ENCODE peak calls at places on chromosome 20, in nine cellular contexts. W is H7, X is foreskin keratinocyte, U is left lung, H is astrocyte of the cerebellum, N is cardiac muscle cell, K is MCF 10A, B is NCI-H1417, V is upper lobe of right lung. I is an unnamed sample.

GRCh38 chr20:24960302-24960801 is 11.3 kb downstream of the CST7 start:
- DNase-seq in N (no peak), V (no peak), H (no peak), B (no peak), K (no peak), U (no peak), X (no peak), W (no peak), I (no peak)

GRCh38 chr20:1901704-1902103 is 6.5 kb downstream of the SIRPA start:
- DNase-seq in X (no peak), V (no peak), K (no peak), B (no peak), U (no peak), H (no peak), W (no peak), N (no peak), I (no peak)

GRCh38 chr20:39661833-39662232 is 699.7 kb downstream of the DHX35 start:
- DNase-seq in K (peak; percentile 58), U (no peak), H (no peak), B (no peak), N (no peak), V (no peak), W (no peak), X (no peak), I (no peak)

GRCh38 chr20:23585449-23585807 is 17.1 kb upstream of the CST9L start:
- DNase-seq in V (no peak), X (no peak), H (no peak), K (no peak), U (no peak), B (no peak), W (no peak), N (no peak), I (peak; percentile 78)

GRCh38 chr20:43895235-43895634 is 19.4 kb upstream of the TOX2 start:
- DNase-seq in U (no peak), H (no peak), X (no peak), B (no peak), K (no peak), W (no peak), V (no peak), N (no peak), I (no peak)

GRCh38 chr20:47263502-47264084 is 92.9 kb downstream of the ZMYND8 start:
- DNase-seq in U (no peak), H (no peak), V (no peak), W (no peak), K (no peak), N (no peak), B (peak; percentile 11), X (no peak), I (no peak)

GRCh38 chr20:58268936-58269619 is 40.4 kb upstream of the RAB22A start:
- DNase-seq in B (no peak), X (no peak), K (no peak), V (no peak), H (no peak), U (no peak), W (no peak), N (no peak), I (no peak)

GRCh38 chr20:46063652-46064054 is 26.1 kb downstream of the NCOA5 start:
- DNase-seq in B (no peak), W (no peak), X (no peak), V (no peak), H (no peak), K (no peak), N (no peak), U (no peak), I (peak; percentile 24)

GRCh38 chr20:59124326-59125029 is 39.1 kb upstream of the ZNF831 start:
- DNase-seq in V (no peak), N (no peak), K (no peak), B (no peak), X (no peak), U (no peak), W (no peak), H (no peak), I (no peak)

GRCh38 chr20:45407067-45407745 is 883 bp upstream of the DBNDD2 start:
- DNase-seq in X (no peak), V (peak; percentile 78), N (peak; percentile 82), W (peak; percentile 75), B (peak; percentile 78), K (no peak), U (peak; percentile 85), H (no peak), I (no peak)

GRCh38 chr20:40568200-40568599 is 120.8 kb downstream of the MAFB start:
- DNase-seq in B (no peak), K (peak; percentile 68), W (no peak), X (no peak), H (no peak), V (no peak), N (no peak), U (no peak), I (no peak)

GRCh38 chr20:25040438-25040831 is 17.5 kb downstream of the ACSS1 start:
- DNase-seq in U (peak; percentile 62), K (peak; percentile 33), W (no peak), N (no peak), B (no peak), H (peak; percentile 75), V (peak; percentile 78), X (no peak), I (no peak)

GRCh38 chr20:50007369-50007768 is 24.6 kb downstream of the SNAI1 start:
- DNase-seq in H (no peak), W (no peak), X (no peak), V (no peak), U (no peak), N (no peak), B (no peak), K (no peak), I (no peak)

GRCh38 chr20:4216142-4216735 is 200.9 kb upstream of the RNF24 start:
- DNase-seq in H (peak; percentile 35), W (no peak), N (no peak), B (no peak), V (no peak), X (no peak), K (no peak), U (no peak), I (no peak)

GRCh38 chr20:21801193-21801592 is 95.7 kb downstream of the PAX1 start:
- DNase-seq in N (no peak), H (no peak), W (no peak), B (no peak), X (no peak), U (no peak), K (no peak), V (no peak), I (peak; percentile 50)

GRCh38 chr20:36818185-36818584 is 44.6 kb upstream of the DSN1 start:
- DNase-seq in U (no peak), H (no peak), V (no peak), X (no peak), W (no peak), K (no peak), N (no peak), B (no peak), I (no peak)

GRCh38 chr20:63568170-63568981 is 5.7 kb downstream of the HELZ2 start:
- DNase-seq in W (no peak), V (no peak), H (no peak), B (no peak), N (no peak), X (no peak), U (peak; percentile 85), K (no peak), I (no peak)

GRCh38 chr20:52610749-52611148 is 361.4 kb upstream of the TSHZ2 start:
- DNase-seq in N (no peak), B (no peak), X (no peak), V (no peak), W (no peak), K (no peak), U (no peak), H (no peak), I (no peak)

GRCh38 chr20:21509597-21510331 is 4.1 kb downstream of the NKX2-2 start:
- DNase-seq in X (no peak), H (no peak), N (no peak), B (no peak), U (peak; percentile 69), W (peak; percentile 86), V (no peak), K (no peak), I (no peak)

GRCh38 chr20:18678599-18678998 is 90.7 kb downstream of the DTD1 start:
- DNase-seq in N (no peak), W (no peak), V (no peak), H (no peak), K (no peak), B (no peak), U (no peak), X (no peak), I (no peak)

GRCh38 chr20:9955646-9956045 is 79.1 kb upstream of the ANKEF1 start:
- DNase-seq in U (no peak), N (no peak), V (no peak), X (no peak), W (no peak), B (no peak), H (no peak), K (peak; percentile 62), I (no peak)

GRCh38 chr20:17617868-17618672 is 48.2 kb downstream of the DSTN start:
- DNase-seq in K (no peak), U (peak; percentile 64), W (no peak), H (no peak), X (no peak), V (peak; percentile 76), N (no peak), B (no peak), I (no peak)

GRCh38 chr20:34064286-34064685 is 47.8 kb downstream of the EIF2S2 start:
- DNase-seq in N (no peak), H (no peak), V (no peak), W (no peak), K (no peak), U (no peak), B (no peak), X (no peak), I (no peak)

GRCh38 chr20:23128461-23129125 is 42.5 kb upstream of the CD93 start:
- DNase-seq in V (no peak), N (no peak), B (peak; percentile 16), U (no peak), K (no peak), H (no peak), X (no peak), W (no peak), I (no peak)

GRCh38 chr20:43570496-43570895 is 11.7 kb downstream of the SGK2 start:
- DNase-seq in U (no peak), V (no peak), W (no peak), N (no peak), H (no peak), K (no peak), X (no peak), B (no peak), I (no peak)

GRCh38 chr20:21387528-21387927 is 9.8 kb downstream of the NKX2-4 start:
- DNase-seq in B (peak; percentile 97), H (no peak), U (no peak), N (no peak), K (no peak), W (no peak), V (no peak), X (peak; percentile 15), I (no peak)

GRCh38 chr20:36482044-36482473 is 59.3 kb upstream of the MYL9 start:
- DNase-seq in X (no peak), W (no peak), H (no peak), U (no peak), K (no peak), B (peak; percentile 92), N (peak; percentile 64), V (peak; percentile 78), I (no peak)

GRCh38 chr20:818001-818664 is 15.4 kb upstream of the FAM110A start:
- DNase-seq in U (no peak), X (no peak), K (peak; percentile 74), N (no peak), H (no peak), B (peak; percentile 13), V (no peak), W (no peak), I (no peak)

GRCh38 chr20:62839261-62839660 is 22.4 kb downstream of the TCFL5 start:
- DNase-seq in B (no peak), X (no peak), U (peak; percentile 20), K (no peak), N (no peak), V (no peak), H (no peak), W (peak; percentile 22), I (no peak)

GRCh38 chr20:52724586-52724985 is 247.6 kb upstream of the TSHZ2 start:
- DNase-seq in N (no peak), B (no peak), X (no peak), U (no peak), H (no peak), K (no peak), W (no peak), V (no peak), I (no peak)

GRCh38 chr20:22762576-22763256 is 178.3 kb upstream of the FOXA2 start:
- DNase-seq in K (peak; percentile 89), X (peak; percentile 97), W (peak; percentile 18), V (no peak), N (no peak), B (peak; percentile 32), H (no peak), U (no peak), I (no peak)